ENCODE peak calls at places on chromosomes 5 and 9, in nine cellular contexts. Q is sigmoid colon, I is GM12878, U is A549, L is H1, F is HepG2, Y is transverse colon, S is upper lobe of left lung, N is stomach. W is an unnamed sample.

GRCh38 chr9:22116751-22117150 is 107.6 kb upstream of the CDKN2B start:
- DNase-seq in Q (no peak), I (no peak), U (no peak), L (no peak), F (no peak), Y (no peak), S (no peak), N (no peak), W (no peak)

GRCh38 chr5:28468121-28468520 is 1429.7 kb upstream of the CDH9 start:
- DNase-seq in Q (no peak), I (no peak), U (peak), L (no peak), F (no peak), Y (no peak), S (no peak), N (no peak), W (no peak)

GRCh38 chr5:113233606-113234005 is 201.2 kb downstream of the TSSK1B start:
- DNase-seq in Q (no peak), I (no peak), U (no peak), L (no peak), F (no peak), Y (no peak), S (no peak), N (no peak), W (no peak)

GRCh38 chr5:51302358-51302757 is 80.9 kb upstream of the ISL1 start:
- DNase-seq in Q (no peak), I (no peak), U (no peak), L (no peak), F (no peak), Y (no peak), S (no peak), N (no peak), W (no peak)

GRCh38 chr9:90141723-90142122 is 500.9 kb downstream of the DIRAS2 start:
- DNase-seq in Q (no peak), I (no peak), U (peak), L (no peak), F (peak), Y (no peak), S (no peak), N (no peak), W (no peak)

GRCh38 chr9:123742009-123742767 is 187.7 kb downstream of the DENND1A start:
- DNase-seq in Q (peak), I (no peak), U (no peak), L (no peak), F (peak), Y (no peak), S (no peak), N (no peak), W (no peak)

GRCh38 chr9:79688363-79688762 is 116.6 kb downstream of the TLE4 start:
- DNase-seq in Q (no peak), I (no peak), U (no peak), L (no peak), F (no peak), Y (no peak), S (no peak), N (no peak), W (no peak)

GRCh38 chr9:85569988-85570387 is 171.8 kb downstream of the AGTPBP1 start:
- DNase-seq in Q (no peak), I (no peak), U (no peak), L (no peak), F (no peak), Y (no peak), S (no peak), N (no peak), W (no peak)

GRCh38 chr9:12784461-12785250 is 9.8 kb downstream of the LURAP1L start:
- DNase-seq in Q (peak), I (no peak), U (peak), L (no peak), F (peak), Y (peak), S (no peak), N (peak), W (no peak)

GRCh38 chr9:126307306-126308061 is 19.1 kb upstream of the MVB12B start:
- DNase-seq in Q (no peak), I (no peak), U (no peak), L (no peak), F (no peak), Y (no peak), S (peak), N (no peak), W (no peak)

GRCh38 chr9:93473411-93473810 is 20.0 kb upstream of the FAM120AOS start:
- DNase-seq in Q (no peak), I (no peak), U (no peak), L (no peak), F (no peak), Y (no peak), S (no peak), N (no peak), W (no peak)

DNA sequence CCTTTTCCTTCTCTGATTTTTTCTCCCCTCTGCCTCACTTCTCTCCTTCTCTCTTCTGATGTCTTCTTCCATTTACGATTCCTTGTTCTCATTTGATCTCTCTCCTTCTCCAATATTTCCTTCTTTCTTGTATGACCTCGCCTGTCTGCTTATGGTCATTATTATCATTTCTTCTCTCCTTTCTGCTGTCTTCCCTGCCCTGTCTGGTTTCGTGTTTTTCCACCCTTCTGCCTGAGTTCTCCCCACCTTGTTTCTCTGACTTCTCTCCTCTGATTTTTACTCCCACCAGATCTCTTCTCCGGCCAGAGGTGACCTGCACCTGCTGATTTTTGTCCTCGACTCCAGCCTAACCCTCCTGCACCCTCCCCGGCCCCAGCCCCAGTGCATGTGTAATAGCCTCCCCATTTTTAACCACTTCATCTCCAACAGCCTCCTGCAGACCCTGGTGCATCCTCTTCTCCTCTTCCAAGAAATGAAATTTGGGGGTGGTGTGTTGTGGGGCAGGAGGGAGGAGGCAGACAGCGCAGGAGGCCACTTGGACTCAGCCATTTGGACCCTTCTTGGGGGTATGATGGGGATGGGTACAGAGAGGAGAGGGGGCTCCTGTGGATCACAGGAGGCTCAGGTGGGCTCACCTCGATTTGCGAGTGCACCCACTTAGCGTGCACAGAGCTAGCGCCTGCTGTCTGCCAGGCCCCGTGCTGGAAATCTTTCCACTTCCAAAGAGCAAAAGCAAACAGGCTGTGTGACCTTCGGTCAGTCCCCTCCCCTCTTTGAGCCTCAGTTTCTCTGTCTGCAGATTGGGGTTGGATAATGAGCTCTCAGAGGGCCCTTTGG is 32.5 kb downstream of the GSN start:
- DNase-seq in Q (peak), I (no peak), U (no peak), L (no peak), F (no peak), Y (no peak), S (no peak), N (no peak), W (peak)
- H3K4me3 ChIP-seq in Q (peak), I (peak), U (peak), L (peak), F (peak), Y (peak), S (no peak), N (peak), W (peak)

DNA sequence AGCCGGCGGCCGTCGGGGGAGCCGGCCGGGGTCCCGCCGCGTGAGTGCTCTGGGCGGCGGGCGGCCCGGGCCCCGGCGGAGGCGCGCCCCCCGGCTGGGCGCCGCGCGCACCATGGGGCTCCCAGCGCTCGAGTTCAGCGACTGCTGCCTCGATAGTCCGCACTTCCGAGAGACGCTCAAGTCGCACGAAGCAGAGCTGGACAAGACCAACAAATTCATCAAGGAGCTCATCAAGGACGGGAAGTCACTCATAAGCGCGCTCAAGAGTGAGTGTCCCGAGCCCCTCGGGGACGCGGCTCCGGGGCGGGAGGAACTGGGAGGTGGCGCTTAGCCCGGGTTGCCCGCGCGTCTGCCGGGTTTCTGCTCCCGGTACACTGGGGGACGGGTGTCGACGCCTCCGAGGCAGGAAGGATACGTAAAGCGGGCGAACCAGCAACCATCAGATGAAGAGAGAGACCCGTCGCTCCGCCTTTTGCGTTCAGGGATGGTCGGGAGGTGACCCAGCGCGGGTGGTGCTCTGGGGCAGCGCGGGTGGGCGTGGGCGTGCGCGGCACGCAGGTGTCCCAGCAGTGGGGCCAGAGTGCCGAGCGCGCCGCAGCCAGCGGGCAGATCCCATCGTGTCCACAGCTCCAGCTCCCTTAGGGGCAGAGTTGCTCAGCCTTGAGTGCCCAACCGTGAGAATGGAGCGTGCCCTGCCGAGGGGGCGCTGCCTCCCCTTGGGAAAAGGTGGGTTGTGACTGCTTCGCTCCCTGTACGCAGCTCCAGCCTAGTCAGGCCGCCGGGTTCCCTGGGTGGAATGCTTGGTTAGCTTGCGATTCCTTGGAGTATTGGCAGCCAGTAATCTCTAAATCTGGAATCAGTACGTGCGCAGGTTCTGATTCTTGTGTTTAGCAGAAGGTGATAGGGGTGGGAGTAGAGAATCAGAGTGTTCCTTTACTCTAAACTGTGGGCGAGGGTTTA is 753 bp downstream of the ARHGAP26 start:
- DNase-seq in Q (peak), I (no peak), U (peak), L (no peak), F (peak), Y (peak), S (peak), N (peak), W (peak)
- TF ChIP-seq EP300 in Q (no peak), I (no peak), U (no peak), L (no peak), F (no peak), Y (no peak), S (no peak), N (no peak), W (no peak)

GRCh38 chr9:35940474-35941467 is 17.2 kb downstream of the OR2S2 start:
- DNase-seq in Q (no peak), I (no peak), U (no peak), L (no peak), F (no peak), Y (no peak), S (no peak), N (no peak), W (no peak)
- H3K4me3 ChIP-seq in Q (no peak), I (no peak), U (no peak), L (no peak), F (no peak), Y (no peak), S (no peak), N (no peak), W (no peak)

GRCh38 chr5:103621548-103621930 is 59.0 kb upstream of the NUDT12 start:
- DNase-seq in Q (no peak), I (no peak), U (no peak), L (no peak), F (no peak), Y (no peak), S (no peak), N (no peak), W (no peak)

GRCh38 chr5:103620851-103621547 is 58.4 kb upstream of the NUDT12 start:
- DNase-seq in Q (no peak), I (no peak), U (no peak), L (no peak), F (no peak), Y (no peak), S (no peak), N (no peak), W (no peak)

GRCh38 chr5:103624035-103624461 is 61.5 kb upstream of the NUDT12 start:
- DNase-seq in Q (no peak), I (no peak), U (no peak), L (no peak), F (no peak), Y (no peak), S (no peak), N (no peak), W (no peak)

GRCh38 chr5:103624748-103625147 is 62.2 kb upstream of the NUDT12 start:
- DNase-seq in Q (no peak), I (no peak), U (no peak), L (no peak), F (no peak), Y (no peak), S (no peak), N (no peak), W (no peak)
- TF ChIP-seq EP300 in Q (no peak), I (no peak), U (no peak), L (no peak), F (no peak), Y (no peak), S (no peak), N (no peak), W (no peak)

GRCh38 chr5:82325155-82325554 is 47.0 kb upstream of the RPS23 start:
- DNase-seq in Q (no peak), I (no peak), U (no peak), L (no peak), F (no peak), Y (no peak), S (no peak), N (no peak), W (no peak)
- H3K4me3 ChIP-seq in Q (no peak), I (no peak), U (no peak), L (no peak), F (no peak), Y (no peak), S (no peak), N (no peak), W (no peak)

GRCh38 chr5:59296317-59297264 is 596.9 kb downstream of the PDE4D start:
- DNase-seq in Q (no peak), I (no peak), U (peak), L (no peak), F (peak), Y (no peak), S (no peak), N (no peak), W (no peak)
- TF ChIP-seq EP300 in Q (no peak), I (no peak), U (no peak), L (no peak), F (no peak), Y (no peak), S (no peak), N (no peak), W (no peak)

GRCh38 chr9:127626752-127627493 is 14.8 kb downstream of the STXBP1 start:
- DNase-seq in Q (no peak), I (no peak), U (no peak), L (no peak), F (no peak), Y (no peak), S (no peak), N (no peak), W (no peak)

GRCh38 chr9:127633216-127633615 is 21.1 kb downstream of the STXBP1 start:
- DNase-seq in Q (no peak), I (no peak), U (no peak), L (no peak), F (no peak), Y (no peak), S (peak), N (no peak), W (no peak)

GRCh38 chr9:127629468-127630081 is 17.5 kb downstream of the STXBP1 start:
- DNase-seq in Q (no peak), I (no peak), U (no peak), L (no peak), F (no peak), Y (no peak), S (no peak), N (no peak), W (no peak)

GRCh38 chr9:127627494-127627855 is 15.4 kb downstream of the STXBP1 start:
- DNase-seq in Q (no peak), I (no peak), U (no peak), L (no peak), F (no peak), Y (no peak), S (no peak), N (no peak), W (no peak)

GRCh38 chr9:127628644-127629467 is 16.8 kb downstream of the STXBP1 start:
- DNase-seq in Q (no peak), I (no peak), U (no peak), L (no peak), F (no peak), Y (no peak), S (no peak), N (no peak), W (no peak)
- H3K4me3 ChIP-seq in Q (no peak), I (no peak), U (no peak), L (no peak), F (no peak), Y (no peak), S (no peak), N (no peak), W (no peak)

DNA sequence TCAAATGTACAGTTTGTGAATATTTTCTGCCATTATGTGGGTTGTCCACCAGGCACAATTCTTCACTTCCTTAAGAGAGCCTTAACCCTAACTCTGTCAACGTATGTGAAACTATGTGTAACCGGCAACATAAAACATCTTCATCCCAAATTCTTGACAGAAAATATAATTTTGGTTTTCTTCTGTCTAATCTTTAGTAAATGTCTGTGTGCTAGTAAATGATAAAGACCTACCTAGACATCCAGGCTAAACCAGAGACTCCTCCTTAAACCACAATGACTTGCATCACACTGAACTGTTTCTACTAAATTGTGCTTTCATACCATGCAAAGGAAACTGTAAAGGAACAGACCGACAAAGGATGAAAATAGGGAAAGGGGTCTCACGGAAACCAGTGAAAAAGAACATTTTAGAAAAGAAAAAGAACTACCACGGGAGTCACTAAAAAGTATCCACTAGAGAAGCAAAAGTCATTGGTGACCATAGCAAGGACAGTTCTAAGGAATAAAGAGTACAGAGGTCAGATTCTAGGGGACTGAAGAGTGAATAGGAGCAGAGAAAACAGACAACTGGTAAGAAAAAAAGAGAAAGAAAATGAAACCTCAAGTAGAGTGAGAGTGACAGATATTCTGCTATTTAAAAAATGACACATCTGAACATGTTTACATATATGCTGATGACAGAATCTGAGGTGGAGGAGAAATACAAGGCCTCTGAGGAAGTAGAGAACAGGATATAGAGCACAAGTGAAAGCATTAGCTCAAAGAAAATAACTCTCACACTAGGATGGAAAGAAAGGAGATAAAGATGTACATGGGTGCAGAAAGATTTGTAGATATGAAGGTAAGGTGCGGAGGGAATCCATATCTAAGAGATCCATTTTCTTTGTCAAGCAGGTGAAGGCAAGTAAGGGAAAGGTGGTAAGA is 49.4 kb downstream of the FNIP1 start:
- DNase-seq in Q (no peak), I (no peak), U (no peak), L (no peak), F (no peak), Y (no peak), S (no peak), N (no peak), W (no peak)
- TF ChIP-seq EP300 in Q (no peak), I (no peak), U (no peak), L (no peak), F (no peak), Y (no peak), S (no peak), N (no peak), W (no peak)

GRCh38 chr9:99515087-99515486 is 293.0 kb downstream of the SEC61B start:
- DNase-seq in Q (no peak), I (peak), U (no peak), L (no peak), F (no peak), Y (no peak), S (no peak), N (no peak), W (no peak)

GRCh38 chr9:99509291-99509826 is 287.3 kb downstream of the SEC61B start:
- DNase-seq in Q (no peak), I (no peak), U (no peak), L (no peak), F (no peak), Y (no peak), S (no peak), N (no peak), W (no peak)

GRCh38 chr9:99509900-99510299 is 287.8 kb downstream of the SEC61B start:
- DNase-seq in Q (no peak), I (peak), U (no peak), L (no peak), F (no peak), Y (no peak), S (no peak), N (no peak), W (no peak)

GRCh38 chr9:99513441-99514112 is 291.5 kb downstream of the SEC61B start:
- DNase-seq in Q (no peak), I (peak), U (no peak), L (no peak), F (no peak), Y (no peak), S (no peak), N (no peak), W (no peak)

DNA sequence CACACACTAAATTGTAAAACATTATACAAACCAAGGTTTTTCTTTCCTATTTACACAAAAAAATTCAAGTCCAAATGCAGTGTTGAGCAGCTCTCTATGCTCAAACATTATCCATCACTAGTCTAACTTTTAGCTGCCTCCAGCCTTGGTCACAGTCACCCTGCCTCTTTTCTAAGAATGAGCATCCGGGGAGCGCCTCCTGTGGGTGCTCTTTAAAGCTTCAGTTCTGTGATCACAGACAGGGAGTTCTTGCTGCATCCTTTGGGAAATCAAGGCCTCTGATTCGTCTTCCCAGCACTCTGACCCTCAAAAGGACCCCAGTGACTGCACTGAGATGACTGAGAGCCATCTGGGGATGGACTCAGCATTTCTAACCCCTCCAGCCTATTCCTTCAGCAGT is 289.6 kb downstream of the SEC61B start:
- DNase-seq in Q (no peak), I (no peak), U (no peak), L (no peak), F (no peak), Y (no peak), S (no peak), N (no peak), W (no peak)
- H3K4me3 ChIP-seq in Q (no peak), I (no peak), U (no peak), L (no peak), F (no peak), Y (no peak), S (no peak), N (no peak), W (no peak)

GRCh38 chr9:101209670-101210069 is 175.1 kb downstream of the BAAT start:
- DNase-seq in Q (no peak), I (no peak), U (no peak), L (no peak), F (no peak), Y (no peak), S (no peak), N (no peak), W (no peak)
- TF ChIP-seq EP300 in Q (no peak), I (no peak), U (no peak), L (no peak), F (no peak), Y (no peak), S (no peak), N (no peak), W (no peak)

W was measured in suprapubic skin.